ENCODE peak calls at places on chromosomes 12 and 14, in five cellular contexts. M is cardiac fibroblast, B is neural crest cell, O is B cell, K is HL-60. E is an unnamed sample.

GRCh38 chr14:101726954-101727302 is 34.6 kb upstream of the PPP2R5C start:
- DNase-seq in K (no peak), O (no peak), B (no peak), M (no peak), E (no peak)

GRCh38 chr12:47316609-47317049 is 236.9 kb upstream of the AMIGO2 start:
- DNase-seq in O (no peak), K (no peak), B (no peak), M (peak), E (no peak)

GRCh38 chr12:100993916-100994315 is 199.3 kb downstream of the ANO4 start:
- DNase-seq in M (no peak), K (no peak), O (no peak), B (no peak), E (no peak)

GRCh38 chr12:24560867-24561266 is 388.0 kb downstream of the BCAT1 start:
- DNase-seq in B (no peak), K (no peak), M (peak), O (no peak), E (no peak)

GRCh38 chr14:23573384-23573783 is 5.2 kb downstream of the JPH4 start:
- DNase-seq in O (no peak), M (no peak), B (no peak), K (no peak), E (no peak)

GRCh38 chr14:104355101-104355691 is 216.8 kb downstream of the KIF26A start:
- DNase-seq in M (no peak), B (no peak), K (no peak), O (no peak), E (no peak)

GRCh38 chr12:6921539-6921938 is 6.2 kb upstream of the ATN1 start:
- DNase-seq in O (no peak), B (no peak), M (no peak), K (no peak), E (no peak)

GRCh38 chr14:81668626-81669274 is 135.1 kb upstream of the SEL1L start:
- DNase-seq in M (no peak), B (no peak), O (no peak), K (no peak), E (no peak)

GRCh38 chr14:33938131-33938949 is 12.5 kb downstream of the EGLN3 start:
- DNase-seq in K (no peak), O (no peak), B (peak), M (peak), E (no peak)

GRCh38 chr12:71071466-71072097 is 86.2 kb downstream of the TSPAN8 start:
- DNase-seq in M (no peak), K (no peak), B (no peak), O (no peak), E (no peak)

GRCh38 chr12:128266559-128267245 is at the start of gene TMEM132C:
- DNase-seq in M (no peak), K (no peak), B (peak), O (peak), E (no peak)

GRCh38 chr14:32703246-32703645 is 235.4 kb upstream of the NPAS3 start:
- DNase-seq in K (no peak), B (no peak), O (no peak), M (peak), E (no peak)

GRCh38 chr12:128316078-128316477 is 49.1 kb downstream of the TMEM132C start:
- DNase-seq in K (no peak), O (no peak), B (no peak), M (no peak), E (no peak)

GRCh38 chr12:52260351-52261210 is 13.9 kb upstream of the KRT86 start:
- DNase-seq in O (no peak), M (no peak), K (no peak), B (no peak), E (no peak)

GRCh38 chr14:75204106-75204505 is 27.7 kb upstream of the TMED10 start:
- DNase-seq in M (peak), K (no peak), B (no peak), O (no peak), E (peak)

GRCh38 chr14:91310620-91311283 is 66.2 kb upstream of the GPR68 start:
- DNase-seq in O (no peak), K (no peak), B (no peak), M (no peak), E (no peak)

GRCh38 chr12:42162198-42162597 is 17.5 kb upstream of the GXYLT1 start:
- DNase-seq in M (no peak), K (no peak), B (no peak), O (no peak), E (peak)

GRCh38 chr12:47896022-47896421 is 8.8 kb downstream of the VDR start:
- DNase-seq in B (no peak), M (no peak), K (no peak), O (no peak), E (no peak)

GRCh38 chr12:5171701-5172100 is 128.0 kb downstream of the KCNA5 start:
- DNase-seq in O (no peak), B (peak), M (peak), K (no peak), E (peak)

GRCh38 chr12:122067966-122068365 is 10.6 kb upstream of the MLXIP start:
- DNase-seq in K (no peak), B (no peak), O (peak), M (peak), E (no peak)

GRCh38 chr12:88552672-88553079 is 27.6 kb downstream of the KITLG start:
- DNase-seq in K (no peak), M (peak), O (no peak), B (no peak), E (peak)

GRCh38 chr12:3744216-3744883 is 8.6 kb downstream of the CRACR2A start:
- DNase-seq in O (no peak), M (no peak), K (no peak), B (no peak), E (no peak)
- TF ChIP-seq CTCF in O (no peak), M (no peak), K (no peak), B (no peak), E (no peak)

GRCh38 chr14:51479584-51480305 is 172.0 kb upstream of the FRMD6 start:
- DNase-seq in M (peak), K (no peak), O (no peak), B (no peak), E (no peak)

GRCh38 chr14:51484491-51484890 is 167.2 kb upstream of the FRMD6 start:
- DNase-seq in O (no peak), B (no peak), K (no peak), M (no peak), E (no peak)

GRCh38 chr14:51482112-51482511 is 169.6 kb upstream of the FRMD6 start:
- DNase-seq in B (no peak), O (no peak), K (no peak), M (no peak), E (no peak)

GRCh38 chr14:51478241-51478640 is 173.5 kb upstream of the FRMD6 start:
- DNase-seq in B (no peak), O (no peak), M (peak), K (no peak), E (no peak)

GRCh38 chr14:51481643-51482042 is 170.1 kb upstream of the FRMD6 start:
- DNase-seq in M (no peak), O (no peak), B (no peak), K (no peak), E (no peak)
- TF ChIP-seq CTCF in M (no peak), O (no peak), B (no peak), K (no peak), E (no peak)

GRCh38 chr14:76844223-76844622 is 18.0 kb downstream of the LRRC74A start:
- DNase-seq in M (peak), K (no peak), O (no peak), B (no peak), E (no peak)
- TF ChIP-seq CTCF in M (peak), K (no peak), O (no peak), B (no peak), E (peak)

DNA sequence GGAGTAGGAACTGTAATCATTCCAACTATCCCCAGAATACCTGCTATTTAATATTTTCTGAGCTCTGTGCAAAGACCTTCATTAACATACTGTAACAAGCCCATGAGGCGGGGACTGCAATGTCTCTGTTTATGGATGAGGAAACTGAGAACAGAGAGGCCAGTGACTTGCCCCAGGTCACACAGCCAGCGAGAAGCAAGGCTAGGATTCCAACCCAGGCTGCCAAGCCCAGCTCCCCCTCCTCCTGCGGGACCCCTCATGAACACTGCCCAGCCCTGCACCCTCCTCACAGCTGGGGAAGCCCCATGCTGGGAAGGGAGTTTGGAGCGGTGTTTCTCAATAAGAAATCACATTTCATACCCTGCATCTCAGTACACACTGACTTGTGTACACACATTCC is 10.9 kb downstream of the HVCN1 start:
- DNase-seq in K (no peak), M (no peak), O (no peak), B (no peak), E (no peak)
- TF ChIP-seq CTCF in K (no peak), M (no peak), O (no peak), B (no peak), E (no peak)